ENCODE peak calls at places on chromosomes 11 and 22, in seven cellular contexts. P is Ammon's horn; I is skeletal muscle cell; W is GM20000; H is nucleus accumbens; U is effector CD4-positive, alpha-beta T cell; G is NB4. D is an unnamed sample.
A peak's percentile ranks its signal among the peaks of the same experiment; 100 is the strongest.

GRCh38 chr11:75778962-75779361 is 10.4 kb downstream of the DGAT2 start:
- DNase-seq in P (no peak), I (no peak), W (no peak), H (no peak), U (no peak), G (no peak), D (no peak)

GRCh38 chr11:79139900-79140299 is 300.9 kb downstream of the TENM4 start:
- DNase-seq in P (no peak), I (no peak), W (no peak), H (no peak), U (no peak), G (peak; percentile 12), D (no peak)

GRCh38 chr11:1864831-1865665 is 12.2 kb downstream of the LSP1 start:
- DNase-seq in P (peak; percentile 34), I (no peak), W (no peak), H (no peak), U (no peak), G (no peak), D (no peak)

GRCh38 chr11:128318856-128319474 is 268.4 kb downstream of the ETS1 start:
- DNase-seq in P (no peak), I (peak; percentile 41), W (peak; percentile 67), H (no peak), U (peak; percentile 64), G (no peak), D (no peak)

GRCh38 chr11:17988465-17988864 is 24.4 kb downstream of the SERGEF start:
- DNase-seq in P (no peak), I (no peak), W (no peak), H (no peak), U (no peak), G (no peak), D (no peak)

GRCh38 chr22:25069426-25069757 is 116.9 kb downstream of the KIAA1671 start:
- DNase-seq in P (no peak), I (no peak), W (no peak), H (no peak), U (no peak), G (no peak), D (no peak)

GRCh38 chr22:39731881-39732555 is 161.5 kb downstream of the CACNA1I start:
- DNase-seq in P (no peak), I (no peak), W (no peak), H (no peak), U (no peak), G (no peak), D (no peak)

GRCh38 chr11:16785520-16786128 is 47.2 kb downstream of the C11orf58 start:
- DNase-seq in P (peak; percentile 88), I (no peak), W (peak; percentile 82), H (peak; percentile 58), U (peak; percentile 36), G (peak; percentile 66), D (peak; percentile 22)

GRCh38 chr22:36617694-36618522 is 85.6 kb downstream of the CACNG2 start:
- DNase-seq in P (no peak), I (no peak), W (no peak), H (no peak), U (no peak), G (no peak), D (no peak)

GRCh38 chr11:9992306-9992705 is 301.7 kb downstream of the SBF2 start:
- DNase-seq in P (no peak), I (no peak), W (no peak), H (no peak), U (no peak), G (no peak), D (no peak)

GRCh38 chr11:46003647-46004046 is 81.2 kb downstream of the LARGE2 start:
- DNase-seq in P (peak; percentile 63), I (no peak), W (no peak), H (no peak), U (no peak), G (peak; percentile 67), D (no peak)

GRCh38 chr22:49362393-49362792 is 465.3 kb downstream of the BRD1 start:
- DNase-seq in P (no peak), I (no peak), W (no peak), H (no peak), U (no peak), G (no peak), D (no peak)

GRCh38 chr11:86183694-86184093 is 60.9 kb upstream of the EED start:
- DNase-seq in P (no peak), I (peak; percentile 65), W (no peak), H (no peak), U (no peak), G (peak; percentile 42), D (no peak)

GRCh38 chr11:92830382-92831148 is 138.9 kb upstream of the MTNR1B start:
- DNase-seq in P (no peak), I (no peak), W (no peak), H (no peak), U (no peak), G (no peak), D (no peak)

GRCh38 chr22:20494978-20495860 is at the start of gene KLHL22:
- DNase-seq in P (peak; percentile 33), I (no peak), W (peak; percentile 51), H (peak; percentile 62), U (peak; percentile 11), G (peak; percentile 69), D (no peak)

GRCh38 chr22:17369553-17370035 is 334 bp downstream of the CECR2 start:
- DNase-seq in P (peak; percentile 40), I (no peak), W (peak; percentile 67), H (peak; percentile 63), U (no peak), G (peak; percentile 66), D (no peak)

GRCh38 chr11:86162257-86162656 is 82.3 kb upstream of the EED start:
- DNase-seq in P (no peak), I (peak; percentile 76), W (no peak), H (no peak), U (no peak), G (peak; percentile 89), D (no peak)

GRCh38 chr22:42991010-42991651 is 23.8 kb downstream of the PACSIN2 start:
- DNase-seq in P (no peak), I (peak; percentile 81), W (peak; percentile 13), H (no peak), U (no peak), G (peak; percentile 57), D (no peak)

GRCh38 chr11:27397619-27398412 is 34.8 kb upstream of the CCDC34 start:
- DNase-seq in P (no peak), I (no peak), W (no peak), H (no peak), U (no peak), G (no peak), D (no peak)

GRCh38 chr11:131764126-131764525 is 393.7 kb downstream of the NTM start:
- DNase-seq in P (no peak), I (no peak), W (no peak), H (no peak), U (no peak), G (no peak), D (no peak)

GRCh38 chr11:82183346-82183745 is 550.3 kb downstream of the FAM181B start:
- DNase-seq in P (no peak), I (no peak), W (no peak), H (no peak), U (no peak), G (no peak), D (no peak)

GRCh38 chr11:64341851-64342791 is 2.1 kb downstream of the CCDC88B start:
- DNase-seq in P (peak; percentile 85), I (peak; percentile 54), W (peak; percentile 97), H (peak; percentile 62), U (peak; percentile 78), G (peak; percentile 67), D (peak; percentile 69)

GRCh38 chr11:8282621-8283509 is 19.2 kb upstream of the LMO1 start:
- DNase-seq in P (no peak), I (no peak), W (no peak), H (no peak), U (no peak), G (no peak), D (no peak)

GRCh38 chr22:49697047-49697446 is 130.6 kb downstream of the BRD1 start:
- DNase-seq in P (no peak), I (no peak), W (no peak), H (no peak), U (no peak), G (no peak), D (no peak)

D was measured in epithelial cell of prostate.